ENCODE peak calls at places on chromosome 6, in four cellular contexts. O, J, M and Y are unnamed samples.
A peak's percentile ranks its signal among the peaks of the same experiment; 100 is the strongest.

GRCh38 chr6:109343518-109343917 is 38.7 kb downstream of the CD164 start:
- DNase-seq in O (no peak), J (no peak), M (no peak), Y (no peak)

GRCh38 chr6:25417206-25417605 is 138.0 kb downstream of the CARMIL1 start:
- DNase-seq in O (no peak), J (no peak), M (no peak), Y (no peak)

GRCh38 chr6:33700391-33701050 is 11.0 kb downstream of the UQCC2 start:
- DNase-seq in O (no peak), J (peak; percentile 64), M (peak; percentile 93), Y (peak; percentile 63)

GRCh38 chr6:32298632-32299336 is 72.9 kb downstream of the TSBP1 start:
- DNase-seq in O (no peak), J (no peak), M (no peak), Y (peak; percentile 11)

GRCh38 chr6:164072240-164072666 is 657.7 kb downstream of the QKI start:
- DNase-seq in O (no peak), J (no peak), M (no peak), Y (no peak)

GRCh38 chr6:45049188-45049843 is 278.8 kb upstream of the RUNX2 start:
- DNase-seq in O (no peak), J (no peak), M (no peak), Y (no peak)

GRCh38 chr6:121305957-121306607 is 28.2 kb downstream of the TBC1D32 start:
- DNase-seq in O (no peak), J (no peak), M (no peak), Y (peak; percentile 25)

GRCh38 chr6:56143796-56144195 is 103.6 kb downstream of the COL21A1 start:
- DNase-seq in O (no peak), J (no peak), M (no peak), Y (no peak)

GRCh38 chr6:132888701-132889100 is 74.3 kb downstream of the RPS12 start:
- DNase-seq in O (no peak), J (no peak), M (no peak), Y (no peak)

GRCh38 chr6:34510299-34510698 is 44.4 kb downstream of the PACSIN1 start:
- DNase-seq in O (no peak), J (no peak), M (no peak), Y (no peak)

GRCh38 chr6:104356197-104356596 is 503.5 kb downstream of the HACE1 start:
- DNase-seq in O (no peak), J (no peak), M (no peak), Y (no peak)

GRCh38 chr6:55726144-55726543 is 147.2 kb upstream of the HMGCLL1 start:
- DNase-seq in O (no peak), J (no peak), M (no peak), Y (no peak)

GRCh38 chr6:78910611-78911134 is 43.3 kb downstream of the IRAK1BP1 start:
- DNase-seq in O (no peak), J (peak; percentile 25), M (peak; percentile 74), Y (no peak)

GRCh38 chr6:14709900-14710299 is 536.0 kb upstream of the JARID2 start:
- DNase-seq in O (no peak), J (no peak), M (no peak), Y (no peak)

GRCh38 chr6:29847871-29848630 is 20.4 kb downstream of the HLA-G start:
- DNase-seq in O (no peak), J (peak; percentile 81), M (peak; percentile 90), Y (peak; percentile 33)
- TF ChIP-seq CTCF in O (peak; percentile 81), J (peak; percentile 70), M (peak; percentile 98), Y (peak; percentile 97)

GRCh38 chr6:63787021-63787420 is 151.4 kb downstream of the PHF3 start:
- DNase-seq in O (no peak), J (no peak), M (no peak), Y (peak; percentile 1)

GRCh38 chr6:63789699-63790098 is 154.1 kb downstream of the PHF3 start:
- DNase-seq in O (no peak), J (no peak), M (no peak), Y (no peak)

GRCh38 chr6:63783096-63783495 is 147.5 kb downstream of the PHF3 start:
- DNase-seq in O (no peak), J (no peak), M (no peak), Y (no peak)

GRCh38 chr6:63788569-63788968 is 153.0 kb downstream of the PHF3 start:
- DNase-seq in O (no peak), J (no peak), M (no peak), Y (no peak)

GRCh38 chr6:63785006-63785405 is 149.4 kb downstream of the PHF3 start:
- DNase-seq in O (no peak), J (no peak), M (no peak), Y (no peak)
- TF ChIP-seq CTCF in O (no peak), J (no peak), M (no peak), Y (no peak)

GRCh38 chr6:11514672-11515071 is 22.9 kb upstream of the TMEM170B start:
- DNase-seq in O (no peak), J (no peak), M (no peak), Y (no peak)
- TF ChIP-seq CTCF in O (no peak), J (no peak), M (no peak), Y (no peak)

GRCh38 chr6:142462260-142462659 is 160.5 kb downstream of the ADGRG6 start:
- DNase-seq in O (no peak), J (no peak), M (no peak), Y (no peak)
- TF ChIP-seq CTCF in O (no peak), J (no peak), M (peak; percentile 32), Y (peak; percentile 25)